ENCODE peak calls at places on chromosomes 4 and X, in four cellular contexts. I is activated CD8-positive, alpha-beta memory T cell treated with anti-CD3 and anti-CD28 coated beads, Interleukin-2, amount 10 ng/mL, durations not matched to agents 7 days and 5 days; O is effector memory CD8-positive, alpha-beta T cell; H is heart left ventricle. G is an unnamed sample.

GRCh38 chr4:8906991-8907595 is 35.5 kb upstream of the HMX1 start:
- ATAC-seq in I (no peak), O (no peak), H (no peak), G (no peak)

GRCh38 chr4:173211838-173212237 is 43.2 kb downstream of the GALNT7 start:
- ATAC-seq in I (no peak), O (no peak), H (peak), G (no peak)

GRCh38 chr4:6257243-6258025 is 12.2 kb upstream of the WFS1 start:
- ATAC-seq in I (peak), O (no peak), H (peak), G (peak)

GRCh38 chr4:76611164-76611563 is 176.1 kb downstream of the SHROOM3 start:
- ATAC-seq in I (no peak), O (no peak), H (no peak), G (no peak)

GRCh38 chr4:4443821-4444220 is 56.9 kb downstream of the NSG1 start:
- ATAC-seq in I (no peak), O (no peak), H (no peak), G (no peak)

GRCh38 chr4:40721730-40722171 is 28.0 kb upstream of the NSUN7 start:
- ATAC-seq in I (no peak), O (no peak), H (no peak), G (peak)

GRCh38 chrX:74179499-74179898 is 124.5 kb upstream of the ZCCHC13 start:
- ATAC-seq in I (no peak), O (no peak), H (no peak), G (no peak)

GRCh38 chr4:186227744-186228513 is 622 bp downstream of the KLKB1 start:
- ATAC-seq in I (no peak), O (no peak), H (no peak), G (no peak)

GRCh38 chr4:17941731-17942130 is 79.8 kb downstream of the LCORL start:
- ATAC-seq in I (no peak), O (no peak), H (no peak), G (no peak)

GRCh38 chr4:79682801-79683217 is 274.8 kb upstream of the GK2 start:
- ATAC-seq in I (no peak), O (no peak), H (peak), G (no peak)

GRCh38 chr4:3107271-3108185 is 33.0 kb downstream of the HTT start:
- ATAC-seq in I (no peak), O (no peak), H (peak), G (no peak)

GRCh38 chr4:85005865-85006377 is 39.4 kb upstream of the WDFY3 start:
- ATAC-seq in I (no peak), O (no peak), H (peak), G (no peak)

GRCh38 chr4:180571516-180571915 is 1671.7 kb upstream of the TENM3 start:
- ATAC-seq in I (no peak), O (no peak), H (no peak), G (no peak)

GRCh38 chr4:7348946-7349900 is 85.5 kb downstream of the PSAPL1 start:
- ATAC-seq in I (no peak), O (no peak), H (no peak), G (no peak)

GRCh38 chr4:40546506-40546905 is 83.2 kb downstream of the RBM47 start:
- ATAC-seq in I (no peak), O (no peak), H (no peak), G (no peak)

GRCh38 chr4:99430106-99430505 is 5.0 kb downstream of the ADH7 start:
- ATAC-seq in I (no peak), O (no peak), H (no peak), G (no peak)

GRCh38 chr4:23348789-23349498 is 540.9 kb downstream of the PPARGC1A start:
- ATAC-seq in I (no peak), O (no peak), H (no peak), G (no peak)

GRCh38 chr4:118801895-118802575 is 33.9 kb downstream of the SEC24D start:
- ATAC-seq in I (no peak), O (no peak), H (peak), G (no peak)

GRCh38 chr4:99135541-99136173 is 8.4 kb downstream of the ADH4 start:
- ATAC-seq in I (no peak), O (no peak), H (no peak), G (peak)

GRCh38 chr4:14257903-14258302 is 630.4 kb upstream of the BOD1L1 start:
- ATAC-seq in I (no peak), O (no peak), H (no peak), G (no peak)

GRCh38 chrX:105821471-105822081 is 763 bp upstream of the NRK start:
- ATAC-seq in I (no peak), O (no peak), H (no peak), G (no peak)

GRCh38 chrX:20409991-20410390 is 143.3 kb upstream of the RPS6KA3 start:
- ATAC-seq in I (no peak), O (no peak), H (no peak), G (no peak)